ENCODE peak calls at places on chromosomes 4 and X, in four cellular contexts. R, C, P and Z are unnamed samples.

GRCh38 chr4:24894243-24894642 is 18.6 kb downstream of the CCDC149 start:
- DNase-seq in R (no peak), C (no peak), P (no peak), Z (no peak)

GRCh38 chrX:107742754-107743191 is 32.8 kb downstream of the TSC22D3 start:
- DNase-seq in R (peak; percentile 68), P (no peak), C (no peak), Z (no peak)

GRCh38 chr4:7905461-7905915 is 34.2 kb downstream of the AFAP1 start:
- DNase-seq in R (no peak), C (no peak), P (no peak), Z (no peak)

GRCh38 chr4:4558881-4559280 is 17.0 kb upstream of the STX18 start:
- DNase-seq in P (no peak), R (no peak), C (no peak), Z (no peak)

GRCh38 chrX:134749651-134750450 is 91.6 kb upstream of the PLAC1 start:
- DNase-seq in P (no peak), C (no peak), R (no peak), Z (no peak)

GRCh38 chrX:43974076-43974475 is 886 bp upstream of the NDP start:
- DNase-seq in P (no peak), C (no peak), R (no peak), Z (no peak)

GRCh38 chrX:31580227-31580626 is 508.4 kb upstream of the FTHL17 start:
- DNase-seq in C (no peak), P (peak; percentile 6), R (no peak), Z (no peak)

GRCh38 chr4:74133786-74134499 is 24.0 kb upstream of the MTHFD2L start:
- DNase-seq in R (peak; percentile 72), P (peak; percentile 86), C (peak; percentile 83), Z (peak; percentile 61)

GRCh38 chr4:173415092-173415491 is 16.2 kb upstream of the SCRG1 start:
- DNase-seq in R (no peak), P (no peak), C (no peak), Z (no peak)

GRCh38 chr4:119690871-119691270 is 62.3 kb upstream of the PDE5A start:
- DNase-seq in R (no peak), P (no peak), C (no peak), Z (no peak)

GRCh38 chrX:2513120-2513664 is 12.4 kb upstream of the DHRSX start:
- DNase-seq in C (no peak), R (no peak), P (no peak), Z (no peak)

GRCh38 chrX:28391528-28391927 is 195.7 kb upstream of the IL1RAPL1 start:
- DNase-seq in P (no peak), R (no peak), C (no peak), Z (no peak)

GRCh38 chr4:107862658-107863057 is 37.9 kb downstream of the SGMS2 start:
- DNase-seq in C (peak; percentile 71), R (no peak), P (peak; percentile 63), Z (peak; percentile 74)

GRCh38 chr4:151362404-151363164 is 37.2 kb upstream of the SH3D19 start:
- DNase-seq in C (peak; percentile 92), R (peak; percentile 86), P (peak; percentile 80), Z (peak; percentile 75)

GRCh38 chr4:95095352-95095974 is 337.7 kb downstream of the BMPR1B start:
- DNase-seq in R (no peak), P (peak; percentile 59), C (peak; percentile 58), Z (no peak)

GRCh38 chr4:102616661-102617060 is 115.5 kb downstream of the NFKB1 start:
- DNase-seq in C (no peak), R (no peak), P (no peak), Z (no peak)

GRCh38 chr4:109912706-109913621 is at the start of gene EGF:
- DNase-seq in R (peak; percentile 46), P (peak; percentile 50), C (peak; percentile 64), Z (no peak)

GRCh38 chr4:6910340-6910959 is 824 bp downstream of the TBC1D14 start:
- DNase-seq in C (peak; percentile 59), R (no peak), P (no peak), Z (no peak)

GRCh38 chr4:11368701-11369115 is 60.0 kb downstream of the HS3ST1 start:
- DNase-seq in R (no peak), P (no peak), C (no peak), Z (no peak)

GRCh38 chrX:21972721-21973120 is 32.2 kb downstream of the SMS start:
- DNase-seq in R (no peak), P (peak; percentile 83), C (no peak), Z (no peak)

GRCh38 chr4:182931691-182932297 is 14.6 kb upstream of the DCTD start:
- DNase-seq in R (no peak), C (no peak), P (peak; percentile 83), Z (no peak)

GRCh38 chr4:87005690-87006461 is 71.1 kb downstream of the AFF1 start:
- DNase-seq in C (no peak), P (no peak), R (no peak), Z (no peak)

GRCh38 chr4:152138451-152138850 is 377.6 kb upstream of the GATB start:
- DNase-seq in R (no peak), P (no peak), C (no peak), Z (no peak)

GRCh38 chr4:176376032-176376614 is 56.4 kb downstream of the SPCS3 start:
- DNase-seq in C (peak; percentile 7), P (peak; percentile 53), R (no peak), Z (no peak)

GRCh38 chrX:17967888-17968287 is 106.8 kb upstream of the RAI2 start:
- DNase-seq in R (no peak), C (peak; percentile 38), P (no peak), Z (no peak)

GRCh38 chr4:153495480-153496206 is 29.5 kb downstream of the TMEM131L start:
- DNase-seq in P (no peak), C (no peak), R (no peak), Z (no peak)

GRCh38 chr4:153497091-153497531 is 31.0 kb downstream of the TMEM131L start:
- DNase-seq in R (no peak), P (peak; percentile 70), C (peak; percentile 42), Z (no peak)

GRCh38 chr4:153499005-153499404 is 32.8 kb downstream of the TMEM131L start:
- DNase-seq in C (no peak), P (no peak), R (no peak), Z (no peak)

GRCh38 chr4:153501578-153501977 is 35.4 kb downstream of the TMEM131L start:
- DNase-seq in R (no peak), C (no peak), P (no peak), Z (no peak)

DNA sequence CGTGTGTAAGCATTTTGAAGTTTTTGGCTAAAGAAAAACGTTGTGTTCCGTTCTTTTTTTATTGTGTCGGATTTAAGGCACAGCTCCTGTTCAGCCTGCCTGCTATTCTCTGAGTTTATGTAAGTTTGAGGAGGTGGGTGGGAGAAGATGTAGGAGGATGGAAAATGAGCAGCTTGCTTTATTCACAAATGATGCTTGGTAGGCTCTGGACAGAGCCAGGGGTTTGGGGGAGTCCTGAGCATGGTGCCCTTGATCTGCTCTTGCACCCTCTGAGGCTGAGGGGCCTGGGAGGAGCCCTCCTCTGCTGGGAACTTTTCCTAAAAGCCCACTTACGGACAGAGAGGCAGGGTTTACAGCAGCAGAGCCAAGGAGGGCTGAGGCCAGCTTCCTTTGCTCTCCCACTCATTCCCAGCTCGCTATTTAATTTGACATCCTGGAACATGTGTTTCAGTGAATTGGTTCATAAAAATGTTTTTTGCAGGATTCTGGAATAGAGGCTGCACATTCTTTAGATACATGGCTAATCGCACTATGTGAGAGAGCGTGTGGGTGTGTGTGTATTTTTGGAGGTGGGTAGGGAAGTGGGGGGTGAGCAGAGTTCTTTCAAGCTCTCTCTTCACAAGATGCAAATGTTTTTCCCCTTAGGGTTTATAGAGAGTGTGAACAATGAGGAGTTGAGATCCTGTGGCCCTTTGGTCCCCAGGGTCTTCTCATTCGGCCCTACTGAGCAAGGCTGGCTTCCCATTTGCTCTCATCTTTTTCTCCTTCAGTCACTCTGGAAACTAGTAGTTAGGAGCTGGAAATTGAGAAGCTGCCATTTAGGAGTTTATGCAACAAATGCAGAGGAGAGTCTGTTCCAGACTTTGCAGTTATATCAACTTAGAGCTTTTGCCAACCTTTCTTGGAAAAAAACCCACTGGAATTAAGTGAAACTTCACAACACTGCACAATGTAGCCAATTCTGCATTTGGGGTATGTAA is 32.1 kb downstream of the TMEM131L start:
- DNase-seq in P (peak; percentile 86), R (no peak), C (peak; percentile 36), Z (no peak)
- H3K4me1 ChIP-seq in P (peaks cover 23% of the 10 kb centered on the region), R (peaks cover 74% of the 10 kb centered on the region), C (peaks cover 22% of the 10 kb centered on the region), Z (no peaks in the 10 kb centered on the region)

DNA sequence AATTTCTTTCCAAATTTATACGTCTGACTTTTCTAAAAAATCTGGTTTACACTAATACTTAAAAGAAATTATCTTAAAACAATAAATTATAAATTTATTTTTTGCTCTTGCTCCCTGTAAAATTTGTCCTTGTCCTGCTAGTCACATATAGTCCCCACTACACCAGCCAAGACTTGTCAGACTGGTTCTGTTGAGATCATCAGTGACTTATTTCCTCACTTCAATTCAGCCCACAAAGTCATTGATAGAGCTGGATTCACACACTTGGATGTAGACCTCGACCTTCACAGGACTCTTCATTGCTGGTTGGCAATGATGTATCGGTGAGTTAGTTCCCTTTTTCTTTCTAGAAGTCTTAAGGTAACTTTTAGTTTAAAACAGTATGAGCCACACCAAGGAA is at the start of gene TMPRSS11E:
- DNase-seq in R (no peak), P (no peak), C (no peak), Z (no peak)
- H3K4me1 ChIP-seq in R (no peaks in the 10 kb centered on the region), P (no peaks in the 10 kb centered on the region), C (peaks cover 2% of the 10 kb centered on the region), Z (no peaks in the 10 kb centered on the region)

GRCh38 chr4:38676986-38677385 is 13.0 kb downstream of the KLF3 start:
- DNase-seq in P (no peak), C (no peak), R (no peak), Z (no peak)
- H3K4me1 ChIP-seq in P (peaks cover 39% of the 10 kb centered on the region), C (peaks cover 55% of the 10 kb centered on the region), R (peaks cover 72% of the 10 kb centered on the region), Z (peaks cover 34% of the 10 kb centered on the region)

GRCh38 chr4:158162637-158163036 is 10.2 kb downstream of the GASK1B start:
- DNase-seq in P (peak; percentile 20), R (no peak), C (peak; percentile 48), Z (no peak)

GRCh38 chr4:158159054-158159717 is 13.6 kb downstream of the GASK1B start:
- DNase-seq in C (peak; percentile 36), P (peak; percentile 87), R (no peak), Z (no peak)

GRCh38 chr4:158161561-158162354 is 11.1 kb downstream of the GASK1B start:
- DNase-seq in P (peak; percentile 79), C (peak; percentile 71), R (no peak), Z (no peak)

GRCh38 chr4:158157412-158157811 is 15.4 kb downstream of the GASK1B start:
- DNase-seq in P (no peak), R (no peak), C (no peak), Z (no peak)

DNA sequence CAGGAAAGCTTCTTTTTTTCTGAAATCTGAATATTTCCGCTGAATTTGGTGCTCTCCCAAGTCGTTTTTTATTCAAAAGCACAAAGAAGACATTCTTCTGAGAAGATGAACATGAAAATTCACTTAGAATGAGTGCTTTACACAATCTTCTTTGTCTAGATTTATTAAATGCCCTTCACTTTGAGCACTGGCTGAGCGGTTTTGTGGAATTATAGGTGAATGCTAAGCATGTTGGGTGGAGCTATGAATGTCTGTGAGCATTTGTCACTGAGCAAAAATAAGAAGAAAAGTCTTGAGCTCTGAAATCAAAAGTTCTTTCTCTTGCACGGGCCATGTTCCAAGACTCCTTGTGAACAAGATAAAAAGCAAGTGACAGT is 13.1 kb downstream of the GASK1B start:
- DNase-seq in C (no peak), P (no peak), R (no peak), Z (no peak)
- H3K4me1 ChIP-seq in C (peaks cover 58% of the 10 kb centered on the region), P (peaks cover 5% of the 10 kb centered on the region), R (peaks cover 1% of the 10 kb centered on the region), Z (no peaks in the 10 kb centered on the region)

GRCh38 chr4:52192697-52193096 is 141.6 kb downstream of the SPATA18 start:
- DNase-seq in R (no peak), C (no peak), P (no peak), Z (no peak)
- H3K4me1 ChIP-seq in R (no peaks in the 10 kb centered on the region), C (no peaks in the 10 kb centered on the region), P (no peaks in the 10 kb centered on the region), Z (no peaks in the 10 kb centered on the region)

GRCh38 chr4:168842186-168842585 is 167.9 kb downstream of the CBR4 start:
- DNase-seq in P (no peak), R (no peak), C (no peak), Z (no peak)
- H3K4me1 ChIP-seq in P (peaks cover 36% of the 10 kb centered on the region), R (peaks cover 80% of the 10 kb centered on the region), C (peaks cover 18% of the 10 kb centered on the region), Z (no peaks in the 10 kb centered on the region)